ENCODE peak calls at places on chromosomes 4 and X, in four cellular contexts. F, E, W and M are unnamed samples.

GRCh38 chr4:128703948-128704347 is 105.6 kb upstream of the JADE1 start:
- DNase-seq in E (no peak), W (no peak), F (no peak), M (no peak)

GRCh38 chr4:83231620-83232056 is 53.0 kb downstream of the COQ2 start:
- DNase-seq in W (no peak), E (no peak), F (no peak), M (no peak)

GRCh38 chr4:161555689-161556660 is 607.8 kb downstream of the FSTL5 start:
- DNase-seq in W (no peak), E (peak; percentile 68), F (peak; percentile 21), M (no peak)

GRCh38 chr4:102157984-102158383 is 187.3 kb downstream of the SLC39A8 start:
- DNase-seq in E (no peak), F (no peak), W (no peak), M (no peak)

GRCh38 chr4:74623041-74623440 is 171.3 kb downstream of the BTC start:
- DNase-seq in W (no peak), F (peak; percentile 88), E (peak; percentile 24), M (peak; percentile 60)

GRCh38 chr4:138832563-138832962 is 183.0 kb upstream of the NOCT start:
- DNase-seq in F (no peak), W (no peak), E (no peak), M (no peak)

GRCh38 chr4:61336488-61336887 is 136.4 kb downstream of the ADGRL3 start:
- DNase-seq in E (no peak), F (no peak), W (no peak), M (no peak)

GRCh38 chrX:12563121-12563520 is 228.1 kb upstream of the PRPS2 start:
- DNase-seq in F (no peak), E (peak; percentile 38), W (no peak), M (no peak)

GRCh38 chrX:48726596-48726995 is 30.1 kb downstream of the SUV39H1 start:
- DNase-seq in F (no peak), W (no peak), E (no peak), M (no peak)
- H3K4me1 ChIP-seq in F (no peaks in the 10 kb centered on the region), W (no peaks in the 10 kb centered on the region), E (no peaks in the 10 kb centered on the region), M (no peaks in the 10 kb centered on the region)

DNA sequence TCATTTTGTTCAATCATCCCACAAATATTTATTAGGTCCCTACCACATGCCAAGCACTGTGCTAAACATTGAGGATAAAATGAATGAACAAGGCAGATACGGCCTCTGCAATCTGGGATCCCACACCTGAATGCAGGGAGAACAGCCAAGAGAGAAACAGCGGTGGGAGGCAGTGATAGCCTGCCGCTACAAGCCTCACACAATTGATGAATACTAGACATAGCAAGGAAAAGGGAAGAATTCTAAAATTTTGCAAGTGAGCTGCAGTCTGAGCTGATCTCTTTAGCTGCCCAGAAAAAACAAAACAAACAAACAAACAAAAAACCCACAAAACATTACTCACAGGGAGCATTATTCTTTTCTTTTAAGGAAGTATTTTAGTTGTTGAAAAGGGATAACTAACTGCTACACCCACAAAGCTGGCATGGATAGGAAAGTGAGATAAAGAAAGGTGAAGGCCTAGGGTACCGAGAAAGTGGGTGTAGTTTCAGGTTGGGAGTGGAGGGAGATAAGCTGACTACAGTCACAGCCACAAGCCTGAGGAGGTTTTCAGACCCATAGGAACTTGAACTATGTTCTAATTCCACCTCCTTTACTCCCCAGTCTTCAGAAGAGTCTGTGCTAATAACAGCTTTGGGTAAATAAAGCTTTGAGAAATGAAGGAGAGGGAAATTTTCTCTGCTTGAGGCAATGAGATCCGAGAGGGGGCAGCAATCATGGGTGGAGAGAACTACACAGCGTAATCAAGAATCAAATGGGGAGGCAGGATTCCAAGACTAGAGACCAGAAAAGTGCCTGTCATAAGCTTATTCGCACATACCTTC is 85.4 kb downstream of the SH3RF1 start:
- DNase-seq in F (peak; percentile 32), E (no peak), W (no peak), M (no peak)
- TF ChIP-seq CTCF in F (peak; percentile 21), E (peak; percentile 10), W (no peak), M (no peak)

DNA sequence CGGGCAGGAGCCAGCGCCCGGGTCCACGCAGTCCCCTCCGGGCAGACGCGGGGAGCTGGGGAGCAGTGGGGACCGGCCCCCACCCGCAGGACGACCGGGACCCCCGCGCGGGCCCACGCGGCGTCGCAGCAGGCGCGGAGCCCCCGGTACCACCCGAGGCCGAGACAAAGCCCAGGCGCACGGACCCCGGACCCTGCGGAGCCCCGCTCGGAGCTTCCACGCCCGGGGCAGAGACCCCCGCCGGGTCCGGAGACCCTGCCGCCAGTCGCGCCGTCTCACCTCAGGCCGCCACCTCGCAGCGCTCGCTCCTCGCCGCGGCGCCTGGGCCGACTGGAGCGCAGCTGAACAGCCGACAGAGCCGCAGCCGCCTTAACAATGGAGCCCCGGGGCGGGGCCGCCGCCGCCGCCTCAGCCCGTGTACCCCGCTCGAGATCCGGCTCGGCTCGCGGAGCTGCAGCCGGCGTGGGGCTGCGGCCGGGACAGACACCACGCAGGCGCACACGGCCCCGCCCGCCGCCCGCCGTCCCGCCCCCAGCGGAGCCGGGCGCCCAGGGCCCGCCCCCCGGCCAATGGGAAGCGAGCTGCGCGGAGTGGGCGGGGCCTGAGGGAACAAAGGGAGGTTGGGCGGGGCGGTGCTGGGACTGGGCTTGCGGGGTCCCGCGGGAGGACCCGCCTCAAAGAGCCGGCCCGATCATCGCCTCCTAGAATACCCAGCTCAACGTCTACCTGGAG is at the start of gene AFAP1:
- DNase-seq in W (peak; percentile 84), F (peak; percentile 69), E (peak; percentile 76), M (peak; percentile 91)
- TF ChIP-seq POLR2A in W (peak; percentile 83), F (peak; percentile 26), E (peak; percentile 90), M (no peak)

GRCh38 chr4:14375816-14376215 is 626.5 kb upstream of the CPEB2 start:
- DNase-seq in W (no peak), E (peak; percentile 24), F (no peak), M (no peak)
- H3K4me1 ChIP-seq in W (no peaks in the 10 kb centered on the region), E (no peaks in the 10 kb centered on the region), F (peaks cover 3% of the 10 kb centered on the region), M (no peaks in the 10 kb centered on the region)

GRCh38 chr4:92163348-92163747 is 140.4 kb upstream of the GRID2 start:
- DNase-seq in W (no peak), E (peak; percentile 7), F (peak; percentile 5), M (no peak)
- TF ChIP-seq CTCF in W (no peak), E (peak; percentile 37), F (no peak), M (no peak)

GRCh38 chr4:153485860-153486259 is 19.7 kb downstream of the TMEM131L start:
- DNase-seq in W (no peak), F (no peak), E (no peak), M (no peak)

GRCh38 chr4:153485374-153485773 is 19.2 kb downstream of the TMEM131L start:
- DNase-seq in W (no peak), E (no peak), F (no peak), M (no peak)

GRCh38 chr4:153488719-153489384 is 22.7 kb downstream of the TMEM131L start:
- DNase-seq in F (no peak), E (no peak), W (no peak), M (no peak)

GRCh38 chr4:153488006-153488718 is 22.0 kb downstream of the TMEM131L start:
- DNase-seq in E (peak; percentile 53), F (no peak), W (no peak), M (no peak)

GRCh38 chr4:153486281-153487151 is 20.4 kb downstream of the TMEM131L start:
- DNase-seq in E (peak; percentile 91), F (peak; percentile 52), W (peak; percentile 78), M (no peak)
- TF ChIP-seq POLR2A in E (no peak), F (no peak), W (no peak), M (no peak)

GRCh38 chrX:51891245-51891644 is 2.2 kb upstream of the MAGED1 start:
- DNase-seq in W (no peak), F (no peak), E (no peak), M (no peak)
- H3K4me1 ChIP-seq in W (no peaks in the 10 kb centered on the region), F (no peaks in the 10 kb centered on the region), E (peaks cover 9% of the 10 kb centered on the region), M (peaks cover 8% of the 10 kb centered on the region)

GRCh38 chr4:29559281-29559680 is 1160.9 kb upstream of the PCDH7 start:
- DNase-seq in E (no peak), F (no peak), W (no peak), M (no peak)

GRCh38 chr4:29558789-29559188 is 1161.4 kb upstream of the PCDH7 start:
- DNase-seq in E (no peak), F (no peak), W (no peak), M (no peak)

GRCh38 chr4:29551813-29552212 is 1168.4 kb upstream of the PCDH7 start:
- DNase-seq in W (no peak), E (no peak), F (no peak), M (no peak)

GRCh38 chr4:29549308-29549707 is 1170.9 kb upstream of the PCDH7 start:
- DNase-seq in W (no peak), F (no peak), E (peak; percentile 47), M (no peak)

GRCh38 chr4:29553842-29554241 is 1166.3 kb upstream of the PCDH7 start:
- DNase-seq in F (no peak), E (no peak), W (no peak), M (no peak)
- TF ChIP-seq CTCF in F (no peak), E (no peak), W (no peak), M (no peak)

DNA sequence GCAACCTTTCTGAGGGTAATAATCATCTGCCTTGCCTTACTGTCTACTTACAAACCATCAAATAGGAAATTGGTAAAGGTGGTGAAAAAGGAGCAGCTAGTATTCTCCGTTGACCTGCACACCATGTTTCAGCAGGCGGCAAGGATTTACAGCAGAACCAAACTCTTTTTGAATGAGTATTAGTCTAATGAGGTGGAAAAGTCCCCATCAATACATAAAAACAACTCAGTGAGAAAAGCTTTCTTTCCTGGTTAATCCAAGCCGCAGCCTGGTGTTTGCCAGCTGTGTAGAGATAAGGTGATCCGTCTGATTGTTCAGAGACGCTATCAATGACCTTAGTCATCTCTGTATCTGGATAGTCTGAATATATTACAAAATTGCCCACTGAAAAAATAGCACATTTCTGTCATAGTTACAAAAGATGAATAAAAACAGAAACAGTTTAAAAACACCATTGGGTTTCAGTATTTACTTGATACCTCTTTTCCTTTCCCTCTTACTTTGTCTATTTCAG is 110.4 kb upstream of the TBC1D9 start:
- DNase-seq in W (no peak), F (no peak), E (no peak), M (no peak)
- TF ChIP-seq POLR2A in W (no peak), F (no peak), E (no peak), M (no peak)

DNA sequence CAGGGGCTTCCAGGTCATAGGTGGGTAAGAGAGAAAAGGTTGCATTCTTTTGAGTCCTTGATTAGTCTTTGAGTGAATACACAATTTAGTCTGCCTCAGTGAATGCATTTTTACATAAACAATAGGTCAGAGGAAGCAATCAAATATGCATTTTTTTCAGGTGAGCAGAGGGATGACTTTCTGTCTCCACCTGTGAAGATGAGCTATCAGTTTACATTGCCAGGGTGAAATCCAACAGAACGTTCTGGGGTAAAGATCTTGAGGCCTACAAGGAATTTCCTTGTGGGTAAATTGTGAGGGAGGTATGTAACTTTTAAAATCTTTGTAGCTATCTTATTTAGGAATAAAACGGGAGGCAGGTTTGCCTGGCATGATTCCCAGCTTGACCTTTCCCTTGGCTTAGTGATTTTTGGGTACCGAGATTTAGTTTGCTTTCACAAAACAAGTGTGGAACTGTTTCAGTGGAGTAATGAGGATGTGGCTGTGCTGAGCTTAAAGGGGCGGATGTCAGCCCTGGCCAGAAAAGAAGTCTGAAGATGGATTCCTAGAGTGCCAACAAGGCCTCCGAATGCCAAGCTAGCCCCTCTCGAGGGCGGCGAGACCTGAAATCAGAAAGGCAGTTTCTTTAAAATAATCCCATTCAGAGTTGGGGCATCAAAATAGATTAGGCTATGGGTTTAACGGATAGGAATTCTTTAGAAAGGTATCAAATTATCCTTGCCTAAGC is 29.5 kb downstream of the TMEM131L start:
- DNase-seq in E (no peak), F (no peak), W (no peak), M (no peak)
- H3K4me1 ChIP-seq in E (peaks cover 19% of the 10 kb centered on the region), F (peaks cover 2% of the 10 kb centered on the region), W (no peaks in the 10 kb centered on the region), M (peaks cover 7% of the 10 kb centered on the region)